ENCODE peak calls at places on chromosomes 2 and 18, in six cellular contexts. X is brain microvascular endothelial cell, I is uterus, E is adrenal gland, D is coronary artery, P is tibial artery. C is an unnamed sample.

GRCh38 chr2:102615620-102616436 is 3.5 kb upstream of the SLC9A2 start:
- DNase-seq in P (peak), E (peak), I (no peak), D (no peak), X (peak), C (peak)

GRCh38 chr2:206863196-206863595 is 76.1 kb upstream of the CPO start:
- DNase-seq in I (peak), X (no peak), D (no peak), P (no peak), E (no peak), C (no peak)

GRCh38 chr2:40700211-40700954 is 248.5 kb upstream of the SLC8A1 start:
- DNase-seq in D (no peak), I (no peak), X (no peak), P (no peak), E (no peak), C (no peak)

GRCh38 chr18:48222118-48222517 is 187.1 kb downstream of the ZBTB7C start:
- DNase-seq in D (no peak), E (peak), I (peak), P (no peak), X (peak), C (no peak)

GRCh38 chr2:163348843-163349395 is 386.9 kb downstream of the FIGN start:
- DNase-seq in X (peak), D (no peak), P (no peak), E (peak), I (peak), C (no peak)

GRCh38 chr2:11967946-11968465 is 221.6 kb downstream of the LPIN1 start:
- DNase-seq in D (no peak), E (peak), I (peak), P (peak), X (peak), C (peak)

GRCh38 chr2:241708879-241709278 is 7.0 kb downstream of the ING5 start:
- DNase-seq in P (no peak), X (no peak), D (no peak), E (no peak), I (no peak), C (no peak)

GRCh38 chr2:10124538-10125045 is 2.1 kb downstream of the RRM2 start:
- DNase-seq in D (no peak), X (peak), P (no peak), I (no peak), E (peak), C (no peak)

GRCh38 chr2:202030676-202031075 is 3.0 kb upstream of the FZD7 start:
- DNase-seq in X (no peak), P (no peak), E (no peak), I (no peak), D (no peak), C (no peak)

GRCh38 chr2:31205613-31206012 is 11.7 kb downstream of the CAPN14 start:
- DNase-seq in E (no peak), P (no peak), X (no peak), I (no peak), D (no peak), C (no peak)

GRCh38 chr2:26251893-26252292 is 7.2 kb downstream of the HADHB start:
- DNase-seq in X (no peak), I (no peak), P (no peak), D (no peak), E (peak), C (no peak)

GRCh38 chr2:69018629-69019227 is 5.7 kb downstream of the ANTXR1 start:
- DNase-seq in X (no peak), P (no peak), E (no peak), I (no peak), D (no peak), C (no peak)

GRCh38 chr2:208320686-208321085 is 54.6 kb downstream of the PIKFYVE start:
- DNase-seq in P (peak), X (peak), D (peak), I (peak), E (peak), C (no peak)

GRCh38 chr2:100072503-100072902 is 69.9 kb downstream of the AFF3 start:
- DNase-seq in D (no peak), P (no peak), X (no peak), I (no peak), E (no peak), C (no peak)

GRCh38 chr2:52115750-52116149 is 1083.8 kb upstream of the NRXN1 start:
- DNase-seq in D (no peak), X (no peak), I (no peak), E (no peak), P (no peak), C (no peak)

GRCh38 chr2:29360016-29360784 is 245.0 kb downstream of the CLIP4 start:
- DNase-seq in P (no peak), I (no peak), D (no peak), E (no peak), X (no peak), C (no peak)

GRCh38 chr2:102144128-102144527 is 1.6 kb downstream of the IL1R1 start:
- DNase-seq in I (no peak), D (no peak), P (no peak), E (peak), X (no peak), C (no peak)

GRCh38 chr2:163132850-163133249 is 294.3 kb upstream of the KCNH7 start:
- DNase-seq in P (no peak), X (no peak), I (no peak), E (no peak), D (no peak), C (no peak)

GRCh38 chr2:30147715-30148611 is 1.2 kb downstream of the YPEL5 start:
- DNase-seq in I (peak), P (peak), E (peak), X (peak), D (peak), C (peak)

GRCh38 chr18:79911009-79911870 is 40.2 kb downstream of the SLC66A2 start:
- DNase-seq in P (peak), I (peak), E (peak), X (no peak), D (peak), C (peak)

GRCh38 chr2:79235135-79235534 is 75.6 kb upstream of the REG3A start:
- DNase-seq in P (no peak), I (no peak), E (no peak), D (no peak), X (no peak), C (no peak)

GRCh38 chr2:159982270-159982669 is 80.1 kb downstream of the PLA2R1 start:
- DNase-seq in I (peak), P (peak), X (peak), D (no peak), E (peak), C (peak)

GRCh38 chr2:226483745-226484619 is 315.6 kb downstream of the IRS1 start:
- DNase-seq in X (peak), P (no peak), E (no peak), I (no peak), D (no peak), C (no peak)

GRCh38 chr2:171807831-171808393 is 86.1 kb downstream of the SLC25A12 start:
- DNase-seq in X (no peak), P (no peak), I (no peak), D (no peak), E (no peak), C (no peak)

GRCh38 chr18:33205777-33206176 is 234.7 kb downstream of the CCDC178 start:
- DNase-seq in X (no peak), E (no peak), I (no peak), P (no peak), D (no peak), C (no peak)

GRCh38 chr18:33195795-33196194 is 244.7 kb downstream of the CCDC178 start:
- DNase-seq in P (no peak), I (no peak), D (no peak), X (no peak), E (no peak), C (no peak)

GRCh38 chr18:33201509-33201926 is 239.0 kb downstream of the CCDC178 start:
- DNase-seq in X (peak), E (no peak), I (no peak), P (no peak), D (no peak), C (peak)
- TF ChIP-seq CTCF in X (peak), E (peak), I (no peak), P (no peak), D (no peak), C (peak)

GRCh38 chr2:72916743-72917137 is 579 bp upstream of the EMX1 start:
- DNase-seq in E (no peak), X (no peak), I (no peak), D (peak), P (no peak), C (no peak)
- H3K4me3 ChIP-seq in E (no peak), X (no peak), I (no peak), D (peak), P (peak), C (peak)

GRCh38 chr2:172834881-172835280 is 99.2 kb downstream of the RAPGEF4 start:
- DNase-seq in D (no peak), E (no peak), P (no peak), X (no peak), I (no peak), C (no peak)
- H3K27ac ChIP-seq in D (no peak), E (no peak), P (no peak), X (no peak), I (no peak), C (no peak)

GRCh38 chr2:113136828-113137775 is 9.7 kb downstream of the IL1RN start:
- DNase-seq in D (peak), I (no peak), X (peak), P (no peak), E (no peak), C (peak)
- TF ChIP-seq CTCF in D (no peak), I (peak), X (peak), P (peak), E (peak), C (peak)

GRCh38 chr2:223860809-223861738 is 23.7 kb upstream of the AP1S3 start:
- DNase-seq in P (no peak), E (no peak), X (peak), I (no peak), D (no peak), C (no peak)
- H3K4me3 ChIP-seq in P (no peak), E (no peak), X (no peak), I (no peak), D (no peak), C (no peak)

GRCh38 chr2:46174559-46175170 is 122.5 kb upstream of the EPAS1 start:
- DNase-seq in I (no peak), P (no peak), E (no peak), D (no peak), X (no peak), C (no peak)

GRCh38 chr2:46180189-46180588 is 117.0 kb upstream of the EPAS1 start:
- DNase-seq in P (no peak), X (no peak), D (no peak), I (no peak), E (peak), C (no peak)

GRCh38 chr2:46179037-46179621 is 118.1 kb upstream of the EPAS1 start:
- DNase-seq in E (peak), D (peak), I (peak), X (peak), P (peak), C (peak)

GRCh38 chr2:46175409-46175808 is 121.8 kb upstream of the EPAS1 start:
- DNase-seq in E (no peak), P (no peak), I (no peak), X (peak), D (no peak), C (no peak)

GRCh38 chr2:46177461-46178089 is 119.6 kb upstream of the EPAS1 start:
- DNase-seq in D (no peak), P (no peak), I (no peak), X (peak), E (no peak), C (no peak)
- H3K27ac ChIP-seq in D (no peak), P (no peak), I (no peak), X (peak), E (no peak), C (no peak)

C was measured in WERI-Rb-1.